ENCODE peak calls at places on chromosomes 4 and X, in seven cellular contexts. R is CD8-positive, alpha-beta memory T cell; N is upper lobe of right lung; A is endodermal cell; W is naive thymus-derived CD4-positive, alpha-beta T cell; D is colonic mucosa; P is A549. B is an unnamed sample.

GRCh38 chr4:98470366-98470765 is 188.0 kb downstream of the TSPAN5 start:
- DNase-seq in R (no peak), D (no peak), W (no peak), P (no peak), A (no peak), N (no peak), B (no peak)

GRCh38 chr4:38030023-38030422 is 69.8 kb downstream of the PTTG2 start:
- DNase-seq in R (no peak), W (no peak), A (no peak), D (no peak), N (no peak), P (no peak), B (no peak)

GRCh38 chr4:17276821-17277220 is 235.1 kb downstream of the QDPR start:
- DNase-seq in D (peak; percentile 16), A (no peak), R (no peak), N (no peak), P (no peak), W (no peak), B (no peak)

GRCh38 chr4:124686279-124686678 is 26.3 kb downstream of the ANKRD50 start:
- DNase-seq in D (no peak), P (no peak), N (no peak), A (peak; percentile 81), R (no peak), W (no peak), B (peak; percentile 69)

GRCh38 chr4:149884046-149884445 is 68.4 kb upstream of the IQCM start:
- DNase-seq in R (no peak), W (no peak), N (no peak), A (no peak), P (no peak), D (peak; percentile 72), B (no peak)

GRCh38 chrX:67582436-67582835 is 38.6 kb downstream of the AR start:
- DNase-seq in W (no peak), A (no peak), D (no peak), N (no peak), P (no peak), R (no peak), B (no peak)

GRCh38 chrX:17078031-17078730 is 131.7 kb downstream of the REPS2 start:
- DNase-seq in N (no peak), D (no peak), P (no peak), W (no peak), R (no peak), A (no peak), B (no peak)

GRCh38 chr4:13476915-13477314 is 7.2 kb downstream of the RAB28 start:
- DNase-seq in A (no peak), P (no peak), R (no peak), W (no peak), D (no peak), N (no peak), B (no peak)

GRCh38 chr4:42282081-42282901 is 115.0 kb upstream of the SHISA3 start:
- DNase-seq in N (no peak), D (peak; percentile 59), A (peak; percentile 81), P (peak; percentile 63), W (no peak), R (no peak), B (peak; percentile 92)

GRCh38 chrX:101462892-101463291 is 22.4 kb upstream of the ARMCX4 start:
- DNase-seq in N (no peak), W (no peak), A (no peak), D (no peak), P (peak; percentile 21), R (no peak), B (peak; percentile 3)

GRCh38 chrX:77299549-77299948 is 147.6 kb upstream of the FGF16 start:
- DNase-seq in N (no peak), W (no peak), P (no peak), R (no peak), A (no peak), D (no peak), B (no peak)

GRCh38 chrX:46485897-46486296 is 59.3 kb downstream of the ZNF674 start:
- DNase-seq in N (no peak), A (peak; percentile 42), R (no peak), W (no peak), D (no peak), P (no peak), B (peak; percentile 15)

GRCh38 chrX:10725071-10725470 is 104.7 kb upstream of the MID1 start:
- DNase-seq in D (no peak), A (no peak), W (no peak), R (no peak), P (peak; percentile 17), N (no peak), B (peak; percentile 16)

GRCh38 chr4:16169491-16169890 is 56.8 kb downstream of the TAPT1 start:
- DNase-seq in R (no peak), W (no peak), P (no peak), D (no peak), A (no peak), N (no peak), B (no peak)

GRCh38 chrX:69128573-69128972 is 36.7 kb downstream of the PJA1 start:
- DNase-seq in W (no peak), N (peak; percentile 65), A (peak; percentile 79), D (no peak), P (no peak), R (no peak), B (peak; percentile 60)

GRCh38 chrX:110403436-110403835 is 44.8 kb downstream of the RTL9 start:
- DNase-seq in W (no peak), P (no peak), N (no peak), A (no peak), D (no peak), R (no peak), B (no peak)

GRCh38 chr4:82044141-82044993 is 329.4 kb downstream of the HNRNPD start:
- DNase-seq in P (peak; percentile 18), N (peak; percentile 90), A (peak; percentile 93), W (no peak), D (peak; percentile 40), R (no peak), B (peak; percentile 88)

GRCh38 chr4:10738826-10739489 is 54.4 kb upstream of the CLNK start:
- DNase-seq in R (no peak), D (no peak), W (no peak), P (no peak), A (peak; percentile 64), N (no peak), B (no peak)

GRCh38 chr4:170465434-170465833 is 375.7 kb upstream of the AADAT start:
- DNase-seq in R (no peak), W (no peak), D (no peak), A (peak; percentile 85), N (no peak), P (no peak), B (peak; percentile 44)

GRCh38 chrX:45584717-45585116 is 384.0 kb upstream of the DIPK2B start:
- DNase-seq in R (no peak), D (no peak), N (no peak), A (no peak), P (no peak), W (no peak), B (no peak)

DNA sequence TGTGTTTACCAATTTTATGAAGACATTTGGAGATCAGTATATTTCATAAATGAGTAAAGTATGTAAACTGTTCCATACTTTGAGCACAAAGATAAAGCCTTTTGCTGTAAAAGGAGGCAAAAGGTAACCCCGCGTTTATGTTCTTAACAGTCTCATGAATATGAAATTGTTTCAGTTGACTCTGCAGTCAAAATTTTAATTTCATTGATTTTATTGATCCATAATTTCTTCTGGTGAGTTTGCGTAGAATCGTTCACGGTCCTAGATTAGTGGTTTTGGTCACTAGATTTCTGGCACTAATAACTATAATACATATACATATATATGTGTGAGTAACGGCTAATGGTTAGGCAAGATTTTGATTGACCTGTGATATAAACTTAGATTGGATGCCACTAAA is 1.9 kb downstream of the FMR1 start:
- DNase-seq in R (no peak), A (no peak), D (no peak), P (no peak), N (no peak), W (no peak), B (no peak)
- H3K27ac ChIP-seq in R (no peak overlapping the region), A (no peak overlapping the region), D (no peak overlapping the region), P (no peak overlapping the region), N (no peak overlapping the region), W (peak overlapping the region; percentile 93), B (no peak overlapping the region)

DNA sequence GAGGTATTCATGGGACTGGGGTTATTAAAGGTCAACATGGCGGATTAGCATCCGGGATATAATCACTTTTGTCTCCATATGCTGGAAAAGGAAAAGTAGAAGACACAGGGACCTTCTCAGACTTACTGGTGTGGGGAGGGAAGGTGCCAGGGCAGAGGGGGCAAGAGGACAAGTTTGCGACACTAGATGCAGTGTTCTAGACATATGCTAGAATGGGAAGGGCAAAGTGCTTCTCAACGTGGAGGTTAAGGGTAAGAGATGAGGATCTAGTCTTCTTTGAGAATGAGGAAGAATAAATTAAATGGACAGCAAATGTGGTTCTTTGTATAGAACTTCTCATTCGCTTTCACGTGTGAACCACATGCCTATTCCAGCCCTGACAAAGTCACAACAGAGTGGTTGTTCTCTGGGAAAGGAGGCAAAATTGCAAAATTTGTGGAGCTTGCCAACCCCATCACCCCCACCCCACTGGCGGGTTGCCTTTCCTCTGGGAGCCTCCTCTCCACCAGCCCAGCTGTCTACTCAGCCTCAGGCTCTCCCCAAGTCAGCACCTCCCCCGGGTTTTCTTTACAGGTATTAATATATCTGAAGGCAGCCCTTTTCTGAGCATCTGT is 1.4 kb upstream of the ANXA5 start:
- DNase-seq in N (no peak), R (no peak), P (no peak), D (no peak), A (no peak), W (no peak), B (no peak)
- H3K4me3 ChIP-seq in N (peak overlapping the region; percentile 80), R (peak overlapping the region; percentile 66), P (no peak overlapping the region), D (no peak overlapping the region), A (no peak overlapping the region), W (peak overlapping the region; percentile 87), B (no peak overlapping the region)

DNA sequence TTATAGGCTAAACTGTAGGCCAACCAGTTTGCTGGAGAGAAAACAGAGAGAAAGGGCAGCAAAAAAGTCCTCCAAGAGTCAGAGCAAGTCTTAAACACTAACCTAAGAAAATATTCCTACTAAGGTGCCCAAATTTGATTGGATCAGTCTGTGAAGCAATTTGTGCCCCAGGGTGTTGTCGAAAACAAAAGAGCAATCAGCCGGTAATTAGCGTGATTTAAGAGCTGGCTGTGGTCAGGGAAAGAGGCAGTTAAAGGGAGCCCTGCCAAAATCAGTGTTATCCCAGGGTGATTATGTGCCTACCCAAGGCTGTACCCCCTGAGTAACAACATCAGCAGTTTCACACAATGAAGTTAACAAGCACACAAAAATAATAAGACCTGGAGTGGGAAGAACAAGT is 6.4 kb upstream of the BRWD3 start:
- DNase-seq in P (no peak), R (no peak), A (no peak), W (no peak), D (no peak), N (no peak), B (no peak)
- H3K27ac ChIP-seq in P (no peak overlapping the region), R (no peak overlapping the region), A (no peak overlapping the region), W (no peak overlapping the region), D (no peak overlapping the region), N (no peak overlapping the region), B (no peak overlapping the region)

GRCh38 chr4:84733343-84734033 is 150.6 kb downstream of the CDS1 start:
- DNase-seq in R (no peak), D (no peak), N (no peak), W (no peak), P (no peak), A (no peak), B (no peak)

GRCh38 chr4:84737656-84738055 is 154.7 kb downstream of the CDS1 start:
- DNase-seq in N (no peak), D (no peak), R (no peak), A (peak; percentile 63), P (no peak), W (no peak), B (no peak)

GRCh38 chr4:84734037-84734436 is 151.1 kb downstream of the CDS1 start:
- DNase-seq in A (no peak), N (no peak), W (no peak), D (no peak), P (no peak), R (no peak), B (no peak)

GRCh38 chr4:84740071-84740470 is 157.1 kb downstream of the CDS1 start:
- DNase-seq in N (no peak), R (no peak), D (no peak), P (no peak), A (no peak), W (no peak), B (no peak)

GRCh38 chr4:84738622-84739021 is 155.7 kb downstream of the CDS1 start:
- DNase-seq in R (no peak), P (no peak), W (no peak), N (no peak), D (no peak), A (no peak), B (no peak)
- H3K4me3 ChIP-seq in R (no peak overlapping the region), P (no peak overlapping the region), W (no peak overlapping the region), N (no peak overlapping the region), D (no peak overlapping the region), A (no peak overlapping the region), B (no peak overlapping the region)